ENCODE peak calls at places on chromosomes 4 and X, in six cellular contexts. Q, T, U, D, Z and L are unnamed samples. For H3K27me3 and H3K4me1, the result is how much of the 10 kb centered on the place peaks cover.

GRCh38 chrX:149230689-149231088 is 274.4 kb downstream of the IDS start:
- DNase-seq in D (no peak), Q (no peak), Z (no peak), U (no peak), T (no peak), L (no peak)

GRCh38 chrX:15497865-15498264 is 2.7 kb upstream of the BMX start:
- DNase-seq in Z (peak), T (peak), D (peak), U (peak), Q (peak), L (peak)

GRCh38 chrX:14409341-14409740 is 120.0 kb upstream of the GLRA2 start:
- DNase-seq in T (no peak), Q (no peak), Z (no peak), U (no peak), D (no peak), L (no peak)

GRCh38 chr4:140049924-140050681 is 103.9 kb downstream of the MAML3 start:
- DNase-seq in T (no peak), Z (no peak), D (no peak), U (peak), Q (no peak), L (peak)

GRCh38 chrX:29145316-29145715 is 558.1 kb downstream of the IL1RAPL1 start:
- DNase-seq in Z (no peak), T (no peak), D (no peak), U (no peak), Q (no peak), L (no peak)

GRCh38 chrX:153488231-153488914 is 6.4 kb upstream of the BGN start:
- DNase-seq in Z (no peak), Q (peak), D (no peak), U (peak), T (no peak), L (peak)

GRCh38 chr4:140926672-140927071 is 170.5 kb upstream of the TBC1D9 start:
- DNase-seq in Q (no peak), D (no peak), Z (no peak), U (no peak), T (no peak), L (no peak)

GRCh38 chrX:46258356-46258755 is 286.9 kb downstream of the ZNF674 start:
- DNase-seq in T (no peak), D (no peak), U (no peak), Q (no peak), Z (no peak), L (no peak)

GRCh38 chr4:60682901-60683300 is 517.2 kb upstream of the ADGRL3 start:
- DNase-seq in U (no peak), T (no peak), Z (no peak), D (no peak), Q (no peak), L (no peak)

GRCh38 chr4:88818650-88819470 is 121.2 kb upstream of the NAP1L5 start:
- DNase-seq in Q (peak), U (peak), T (peak), D (peak), Z (peak), L (peak)

GRCh38 chrX:72304877-72305276 is 837 bp downstream of the CITED1 start:
- DNase-seq in D (no peak), Q (no peak), T (no peak), Z (no peak), U (peak), L (no peak)
- H3K27me3 ChIP-seq in D (under half), Q (under half), T (under half), Z (under half), U (half or more), L (under half)

GRCh38 chrX:38819163-38819562 is 17.9 kb downstream of the MID1IP1 start:
- DNase-seq in D (no peak), Z (no peak), U (no peak), T (no peak), Q (no peak), L (no peak)
- H3K4me1 ChIP-seq in D (under half), Z (under half), U (under half), T (under half), Q (under half), L (under half)

GRCh38 chrX:40172980-40173661 is 75.4 kb upstream of the BCOR start:
- DNase-seq in U (no peak), T (no peak), Q (no peak), Z (no peak), D (no peak), L (no peak)

GRCh38 chrX:40172169-40172979 is 74.6 kb upstream of the BCOR start:
- DNase-seq in U (peak), Z (peak), D (no peak), Q (peak), T (peak), L (peak)

GRCh38 chrX:40169193-40170086 is 71.7 kb upstream of the BCOR start:
- DNase-seq in T (peak), U (peak), D (peak), Q (peak), Z (peak), L (peak)

GRCh38 chrX:40170830-40171512 is 73.2 kb upstream of the BCOR start:
- DNase-seq in D (no peak), T (peak), Q (no peak), U (peak), Z (peak), L (no peak)

GRCh38 chrX:40171513-40172168 is 73.9 kb upstream of the BCOR start:
- DNase-seq in Z (peak), U (peak), Q (no peak), T (peak), D (no peak), L (peak)
- H3K27ac ChIP-seq in Z (peak), U (no peak), Q (peak), T (peak), D (no peak), L (peak)

GRCh38 chrX:74906427-74906826 is 18.8 kb downstream of the NEXMIF start:
- DNase-seq in Z (no peak), T (no peak), D (no peak), U (no peak), Q (no peak), L (no peak)

DNA sequence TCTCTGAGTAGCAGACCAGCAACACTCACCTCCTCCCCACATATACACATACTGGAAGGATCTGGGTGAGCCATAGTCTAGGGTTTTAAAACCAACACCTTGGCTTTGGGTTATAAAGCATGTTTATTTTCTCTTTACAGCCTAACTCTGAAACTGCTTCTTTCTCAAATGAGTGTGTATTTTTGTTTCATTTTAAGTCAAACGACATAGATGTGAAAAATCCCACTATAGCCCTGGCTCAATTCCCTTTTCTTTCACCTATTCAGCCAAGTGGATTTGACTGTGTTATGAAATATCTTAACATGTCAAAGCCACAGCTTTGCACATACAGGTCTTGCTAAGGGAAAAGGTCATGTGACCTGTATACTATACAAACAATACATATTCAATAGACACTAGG is 13.8 kb downstream of the NEXMIF start:
- DNase-seq in Q (no peak), U (no peak), T (no peak), Z (no peak), D (no peak), L (no peak)
- H3K27me3 ChIP-seq in Q (under half), U (under half), T (under half), Z (under half), D (under half), L (under half)

GRCh38 chrX:120021927-120022326 is 55.6 kb downstream of the RHOXF2B start:
- DNase-seq in Q (no peak), D (no peak), T (no peak), Z (no peak), U (no peak), L (no peak)
- H3K4me1 ChIP-seq in Q (under half), D (under half), T (under half), Z (under half), U (under half), L (under half)

GRCh38 chr4:184861047-184861446 is 35.3 kb upstream of the ACSL1 start:
- DNase-seq in Q (no peak), U (no peak), D (no peak), Z (no peak), T (no peak), L (no peak)
- H3K27ac ChIP-seq in Q (no peak), U (no peak), D (no peak), Z (no peak), T (no peak), L (no peak)

DNA sequence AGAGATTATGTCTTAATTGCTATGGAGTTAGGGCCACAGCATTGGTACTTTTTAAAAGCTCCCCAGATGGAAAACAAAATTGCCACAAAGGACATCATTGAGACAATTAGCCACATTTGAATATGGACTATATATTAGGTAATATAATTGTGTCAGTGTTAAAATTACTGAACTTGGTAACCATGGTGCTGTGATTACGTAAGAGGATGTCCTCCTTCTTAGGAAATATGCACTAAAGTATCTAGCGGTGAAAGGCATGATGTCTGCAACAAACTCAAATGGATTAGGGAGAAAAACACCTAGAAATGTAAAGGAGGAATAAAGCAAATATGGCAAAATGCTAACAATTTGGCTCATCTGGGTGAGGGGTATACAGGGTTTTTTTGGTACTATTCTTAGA is 89.9 kb upstream of the PAK3 start:
- DNase-seq in U (no peak), Z (no peak), Q (no peak), D (no peak), T (no peak), L (no peak)
- H3K27me3 ChIP-seq in U (under half), Z (under half), Q (under half), D (under half), T (under half), L (under half)

DNA sequence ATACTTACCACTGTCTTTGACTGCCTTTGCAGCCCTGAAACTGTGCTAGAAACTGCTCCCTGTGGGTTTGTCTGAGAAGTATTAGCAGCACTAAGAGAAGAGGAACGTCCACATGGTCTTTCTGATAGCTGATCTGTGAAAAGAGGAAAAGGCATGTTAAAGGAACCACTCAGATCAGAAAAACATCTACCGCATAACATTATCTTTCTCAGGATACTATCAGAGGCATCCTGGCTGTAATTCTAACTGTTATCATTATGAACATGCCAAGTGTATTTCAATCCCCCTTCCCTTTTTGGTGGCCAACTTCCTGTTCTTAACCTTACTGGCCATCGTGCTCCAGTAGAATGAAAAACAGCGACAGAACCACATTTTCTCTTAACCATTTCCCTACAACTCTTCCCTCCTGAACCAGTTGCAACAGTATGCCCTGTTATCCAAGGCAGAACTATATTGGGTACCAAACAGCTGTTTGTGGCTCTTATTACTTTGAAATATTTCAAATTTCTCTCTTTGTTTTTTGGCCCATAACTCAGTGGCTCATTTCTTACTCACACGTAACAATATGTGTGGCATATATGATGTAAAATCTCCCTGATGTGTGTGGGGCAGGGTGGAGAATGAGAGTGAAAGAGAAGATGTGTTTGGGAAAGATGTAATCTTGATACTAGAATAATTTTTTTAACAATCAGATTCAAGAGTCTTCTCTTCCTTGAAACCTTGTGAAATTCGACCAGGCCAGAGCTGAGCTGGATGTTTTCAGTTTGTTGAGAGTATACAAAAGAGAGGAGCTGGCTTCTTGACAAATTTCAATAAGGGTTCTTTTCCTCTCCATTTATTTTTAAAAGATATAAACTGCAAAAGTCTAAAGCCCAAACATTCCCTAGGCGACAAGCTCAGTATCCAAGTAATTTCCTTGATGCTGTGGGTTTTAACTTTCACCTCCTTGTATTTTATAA is 35.2 kb downstream of the ARHGEF6 start:
- DNase-seq in T (no peak), Q (no peak), U (no peak), Z (no peak), D (no peak), L (no peak)
- H3K4me1 ChIP-seq in T (under half), Q (under half), U (under half), Z (under half), D (under half), L (under half)

GRCh38 chr4:169121920-169122319 is 111.9 kb upstream of the CBR4 start:
- DNase-seq in U (no peak), D (no peak), Z (no peak), Q (no peak), T (no peak), L (no peak)

GRCh38 chr4:169124661-169125060 is 114.6 kb upstream of the CBR4 start:
- DNase-seq in Q (no peak), U (no peak), T (peak), D (no peak), Z (no peak), L (no peak)

GRCh38 chr4:169117591-169118081 is 107.6 kb upstream of the CBR4 start:
- DNase-seq in Q (no peak), D (no peak), U (no peak), Z (no peak), T (peak), L (no peak)

GRCh38 chr4:169120624-169121023 is 110.6 kb upstream of the CBR4 start:
- DNase-seq in D (no peak), U (no peak), Q (no peak), Z (no peak), T (peak), L (no peak)

GRCh38 chr4:169122405-169122804 is 112.3 kb upstream of the CBR4 start:
- DNase-seq in T (no peak), Q (no peak), Z (no peak), D (no peak), U (no peak), L (no peak)
- H3K27ac ChIP-seq in T (no peak), Q (no peak), Z (peak), D (no peak), U (peak), L (no peak)